ENCODE peak calls at places on chromosome 1, in seven cellular contexts. U, K, F, C, A, B and M are unnamed samples.

GRCh38 chr1:1322418-1322817 is 2.0 kb downstream of the INTS11 start:
- DNase-seq in U (no peak), K (no peak), F (no peak), C (no peak), A (no peak), B (no peak), M (no peak)

GRCh38 chr1:205668951-205669340 is 11.4 kb downstream of the SLC45A3 start:
- DNase-seq in U (no peak), K (no peak), F (no peak), C (no peak), A (no peak), B (no peak), M (no peak)

GRCh38 chr1:32392358-32392757 is 1.9 kb downstream of the BSDC1 start:
- DNase-seq in U (no peak), K (no peak), F (no peak), C (peak), A (no peak), B (no peak), M (no peak)

GRCh38 chr1:152486400-152487006 is 24.1 kb upstream of the LCE5A start:
- DNase-seq in U (no peak), K (no peak), F (no peak), C (no peak), A (no peak), B (no peak), M (no peak)

GRCh38 chr1:116290085-116290670 is 82.9 kb upstream of the ATP1A1 start:
- DNase-seq in U (no peak), K (no peak), F (no peak), C (no peak), A (no peak), B (peak), M (no peak)

GRCh38 chr1:59015708-59016107 is 231.9 kb upstream of the JUN start:
- DNase-seq in U (no peak), K (no peak), F (no peak), C (peak), A (peak), B (no peak), M (no peak)

GRCh38 chr1:102181341-102181740 is 184.6 kb upstream of the OLFM3 start:
- DNase-seq in U (no peak), K (no peak), F (no peak), C (no peak), A (no peak), B (no peak), M (no peak)

GRCh38 chr1:181674617-181675016 is 191.3 kb downstream of the CACNA1E start:
- DNase-seq in U (no peak), K (no peak), F (no peak), C (no peak), A (no peak), B (no peak), M (no peak)

GRCh38 chr1:111223126-111223443 is 4.4 kb upstream of the CHI3L2 start:
- DNase-seq in U (no peak), K (no peak), F (no peak), C (no peak), A (no peak), B (no peak), M (no peak)

GRCh38 chr1:68495968-68496679 is 758 bp downstream of the DEPDC1 start:
- DNase-seq in U (no peak), K (no peak), F (peak), C (peak), A (no peak), B (no peak), M (no peak)

GRCh38 chr1:176206006-176206960 is 803 bp downstream of the COP1 start:
- DNase-seq in U (peak), K (no peak), F (no peak), C (peak), A (no peak), B (no peak), M (peak)

GRCh38 chr1:9018372-9018771 is 7.9 kb downstream of the SLC2A7 start:
- DNase-seq in U (no peak), K (no peak), F (no peak), C (peak), A (no peak), B (no peak), M (no peak)

GRCh38 chr1:156898151-156898550 is 4.6 kb downstream of the PEAR1 start:
- DNase-seq in U (no peak), K (no peak), F (no peak), C (peak), A (no peak), B (no peak), M (peak)

GRCh38 chr1:152743371-152744145 is 14.3 kb upstream of the KPRP start:
- DNase-seq in U (no peak), K (no peak), F (no peak), C (no peak), A (no peak), B (no peak), M (no peak)

GRCh38 chr1:222897527-222898190 is 82.8 kb downstream of the DISP1 start:
- DNase-seq in U (no peak), K (no peak), F (no peak), C (peak), A (no peak), B (no peak), M (no peak)
- H3K27ac ChIP-seq in U (no peak), K (no peak), F (no peak), C (peak), A (no peak), B (peak), M (no peak)

DNA sequence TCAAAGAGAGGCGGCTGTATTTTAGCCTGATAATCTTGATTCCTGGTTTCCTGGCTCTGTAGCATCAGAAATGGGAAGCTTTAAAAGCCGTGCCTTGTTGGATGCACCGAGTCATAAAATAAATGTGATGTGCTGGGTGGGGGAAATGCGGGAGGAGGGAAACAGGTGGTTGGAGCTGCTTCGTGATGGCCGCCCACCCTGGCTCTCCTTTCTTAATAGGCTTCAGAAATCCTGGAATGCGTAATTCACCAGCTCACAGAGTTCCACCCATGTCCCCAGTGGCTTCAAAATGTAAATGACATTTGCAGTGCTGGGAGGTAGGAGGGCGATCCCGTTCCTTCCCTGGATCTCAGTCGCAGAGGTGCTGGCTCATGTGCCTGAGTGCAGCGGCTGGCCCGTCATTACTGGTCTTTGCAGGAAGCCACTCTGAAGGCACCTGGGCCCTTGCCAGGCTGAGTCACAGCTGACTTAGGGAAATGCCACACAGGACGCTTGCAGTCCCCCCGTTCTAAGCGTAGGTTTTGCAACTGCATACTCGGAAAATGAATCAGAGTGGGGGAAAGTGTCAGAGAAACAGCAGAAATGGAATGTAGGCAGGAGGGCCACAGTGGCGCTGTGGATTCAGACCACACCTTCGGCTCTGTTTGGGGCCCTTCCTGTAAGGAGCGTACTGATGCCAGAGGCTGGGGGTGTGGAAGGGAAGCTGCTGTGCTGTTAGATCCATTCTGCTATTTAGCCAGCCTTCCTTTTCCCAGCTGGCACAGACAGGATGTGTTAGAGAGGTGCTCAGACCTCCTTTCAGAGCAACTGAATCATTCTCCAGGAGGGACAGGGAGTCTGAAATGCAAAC is 37.6 kb downstream of the GALNT2 start:
- DNase-seq in U (peak), K (peak), F (peak), C (peak), A (peak), B (peak), M (peak)
- TF ChIP-seq POLR2AphosphoS5 in U (peak), K (no peak), F (peak), C (peak), A (no peak), B (peak), M (peak)

DNA sequence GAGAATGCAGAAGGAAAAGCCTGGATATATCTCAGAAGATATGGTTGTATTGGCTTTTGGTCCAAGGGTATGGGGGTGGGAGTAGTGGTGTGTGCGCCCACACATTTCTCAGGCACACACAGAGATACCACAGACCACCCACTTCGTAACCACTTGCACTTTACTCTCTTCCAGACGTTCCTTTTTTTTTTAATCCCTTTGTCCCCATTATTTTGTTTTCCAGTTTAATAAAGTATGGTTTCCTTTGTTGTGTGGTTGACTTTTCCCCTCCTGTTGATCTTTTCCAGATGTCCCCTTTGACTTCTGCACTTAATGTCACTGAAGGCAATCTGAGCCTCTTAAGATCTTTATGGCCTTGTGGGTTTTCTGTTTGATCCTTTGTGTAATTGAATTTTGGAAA is 10.5 kb upstream of the TARS2 start:
- DNase-seq in U (no peak), K (no peak), F (no peak), C (no peak), A (no peak), B (no peak), M (no peak)
- H3K27ac ChIP-seq in U (no peak), K (no peak), F (no peak), C (no peak), A (no peak), B (no peak), M (no peak)

GRCh38 chr1:41386190-41386518 is 24.9 kb downstream of the FOXO6 start:
- DNase-seq in U (no peak), K (no peak), F (no peak), C (no peak), A (no peak), B (no peak), M (no peak)

GRCh38 chr1:41388517-41388916 is 27.3 kb downstream of the FOXO6 start:
- DNase-seq in U (no peak), K (no peak), F (no peak), C (no peak), A (no peak), B (no peak), M (no peak)

GRCh38 chr1:41385398-41386189 is 24.4 kb downstream of the FOXO6 start:
- DNase-seq in U (no peak), K (no peak), F (no peak), C (no peak), A (no peak), B (no peak), M (no peak)

GRCh38 chr1:41389009-41389408 is 27.8 kb downstream of the FOXO6 start:
- DNase-seq in U (no peak), K (no peak), F (no peak), C (no peak), A (no peak), B (no peak), M (no peak)

GRCh38 chr1:41387667-41388091 is 26.4 kb downstream of the FOXO6 start:
- DNase-seq in U (peak), K (peak), F (no peak), C (no peak), A (no peak), B (no peak), M (peak)
- TF ChIP-seq POLR2AphosphoS5 in U (no peak), K (no peak), F (no peak), C (no peak), A (no peak), B (peak), M (peak)

GRCh38 chr1:201889092-201889968 is 632 bp downstream of the SHISA4 start:
- DNase-seq in U (no peak), K (peak), F (no peak), C (no peak), A (no peak), B (no peak), M (no peak)
- H3K27ac ChIP-seq in U (peak), K (peak), F (peak), C (no peak), A (no peak), B (peak), M (peak)

GRCh38 chr1:23444104-23444533 is 19.6 kb upstream of the TCEA3 start:
- DNase-seq in U (peak), K (peak), F (no peak), C (no peak), A (no peak), B (peak), M (peak)
- TF ChIP-seq POLR2AphosphoS5 in U (peak), K (peak), F (no peak), C (no peak), A (no peak), B (peak), M (peak)

DNA sequence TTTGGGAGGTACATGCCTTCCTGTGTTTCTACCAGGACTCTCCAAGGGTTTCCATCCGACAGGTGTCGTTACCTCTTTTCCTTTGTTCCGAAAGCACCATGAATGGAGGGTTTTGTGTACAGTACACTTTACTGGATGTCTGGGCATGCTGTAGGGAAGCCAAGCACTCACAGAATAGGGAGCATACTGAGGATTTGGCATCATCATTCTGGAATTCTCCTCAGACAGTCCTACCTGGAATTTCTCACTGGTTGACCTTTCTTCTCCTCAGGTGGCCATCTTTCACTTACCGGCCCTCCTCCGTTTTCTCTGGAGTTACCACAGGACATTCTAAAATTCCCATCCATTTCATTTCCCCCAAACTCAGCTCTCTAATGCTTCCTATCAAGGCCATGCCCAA is 5.9 kb upstream of the MPL start:
- DNase-seq in U (no peak), K (no peak), F (no peak), C (no peak), A (no peak), B (no peak), M (no peak)
- H3K27ac ChIP-seq in U (no peak), K (no peak), F (no peak), C (no peak), A (no peak), B (no peak), M (no peak)

DNA sequence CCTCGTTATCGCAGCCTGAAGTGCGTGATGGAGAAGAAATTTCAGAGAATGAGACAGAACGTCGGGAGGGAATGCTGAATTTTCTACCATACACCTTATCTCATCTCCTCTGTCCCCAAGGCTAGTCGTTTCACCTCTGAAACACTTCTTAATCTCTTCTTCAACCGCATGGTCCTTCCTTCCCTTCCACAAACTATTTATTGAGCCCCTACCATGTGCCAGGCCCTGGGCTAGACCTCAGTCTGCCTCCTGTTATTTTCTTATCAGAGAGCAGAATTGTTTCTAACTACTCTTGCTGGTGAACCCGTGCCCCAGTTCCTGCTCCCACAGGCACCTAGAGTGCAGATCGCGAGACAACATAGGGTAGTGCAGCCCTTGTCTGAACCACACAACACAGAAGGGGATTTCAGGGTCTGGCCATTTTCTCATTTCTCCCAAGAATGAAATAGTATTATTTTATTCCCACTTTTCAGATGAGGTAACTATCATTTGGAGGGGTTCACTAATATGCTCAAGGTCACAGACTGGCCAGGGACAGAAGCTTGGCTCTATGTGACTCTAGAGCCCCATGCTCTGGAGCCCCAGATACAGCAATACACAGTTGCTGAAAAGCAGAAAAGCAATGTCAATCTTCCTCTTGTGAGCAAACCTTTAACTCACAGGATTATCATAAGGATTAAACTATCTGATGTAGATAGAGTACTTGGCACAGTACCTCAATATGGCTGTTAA is 598 bp upstream of the ADIPOR1 start:
- DNase-seq in U (no peak), K (no peak), F (no peak), C (no peak), A (no peak), B (no peak), M (no peak)
- TF ChIP-seq POLR2AphosphoS5 in U (no peak), K (no peak), F (no peak), C (no peak), A (no peak), B (no peak), M (no peak)

GRCh38 chr1:212381509-212381908 is 33.2 kb downstream of the PACC1 start:
- DNase-seq in U (no peak), K (no peak), F (no peak), C (no peak), A (no peak), B (no peak), M (no peak)
- H3K27ac ChIP-seq in U (no peak), K (no peak), F (no peak), C (no peak), A (no peak), B (no peak), M (no peak)